ENCODE peak calls at places on chromosome 22, in four cellular contexts. One of them, this sample, is unnamed. For H3K4me1, the result is how much of the 10 kb centered on the place peaks cover.

GRCh38 chr22:28582806-28583205 is 96.8 kb downstream of the TTC28 start:
- DNase-seq in A549: no peak
- DNase-seq in MM.1S: no peak
- DNase-seq in body of pancreas: no peak
- DNase-seq in this sample: no peak

GRCh38 chr22:44127353-44127752 is 53.4 kb upstream of the PARVG start:
- DNase-seq in A549: no peak
- DNase-seq in MM.1S: no peak
- DNase-seq in body of pancreas: no peak
- DNase-seq in this sample: no peak

GRCh38 chr22:28795071-28795693 is 5.2 kb downstream of the XBP1 start:
- DNase-seq in MM.1S: no peak
- DNase-seq in A549: no peak
- DNase-seq in body of pancreas: no peak
- DNase-seq in this sample: no peak

GRCh38 chr22:29451863-29452262 is 13.5 kb downstream of the RFPL1 start:
- DNase-seq in A549: no peak
- DNase-seq in MM.1S: no peak
- DNase-seq in body of pancreas: no peak
- DNase-seq in this sample: no peak

GRCh38 chr22:37870273-37870672 is 21.1 kb downstream of the EIF3L start:
- DNase-seq in MM.1S: no peak
- DNase-seq in body of pancreas: no peak
- DNase-seq in A549: no peak
- DNase-seq in this sample: no peak

GRCh38 chr22:37567991-37568390 is 7.7 kb downstream of the CDC42EP1 start:
- DNase-seq in A549: no peak
- DNase-seq in MM.1S: no peak
- DNase-seq in body of pancreas: no peak
- DNase-seq in this sample: no peak

GRCh38 chr22:48253573-48253972 is 1491.1 kb downstream of the TBC1D22A start:
- DNase-seq in body of pancreas: no peak
- DNase-seq in MM.1S: no peak
- DNase-seq in A549: no peak
- DNase-seq in this sample: no peak

GRCh38 chr22:41603873-41604332 is 14.3 kb upstream of the PMM1 start:
- DNase-seq in A549: no peak
- DNase-seq in body of pancreas: no peak
- DNase-seq in MM.1S: peak
- DNase-seq in this sample: peak

GRCh38 chr22:40388231-40388630 is 17.8 kb downstream of the SGSM3 start:
- DNase-seq in MM.1S: no peak
- DNase-seq in body of pancreas: no peak
- DNase-seq in A549: no peak
- DNase-seq in this sample: no peak

GRCh38 chr22:40006641-40007040 is 11.9 kb downstream of the FAM83F start:
- DNase-seq in body of pancreas: no peak
- DNase-seq in MM.1S: no peak
- DNase-seq in A549: no peak
- DNase-seq in this sample: no peak

GRCh38 chr22:20926243-20926642 is 9.0 kb downstream of the CRKL start:
- DNase-seq in A549: no peak
- DNase-seq in body of pancreas: no peak
- DNase-seq in MM.1S: no peak
- DNase-seq in this sample: no peak

GRCh38 chr22:35349368-35349703 is 31.6 kb upstream of the HMOX1 start:
- DNase-seq in body of pancreas: no peak
- DNase-seq in A549: no peak
- DNase-seq in MM.1S: no peak
- DNase-seq in this sample: no peak

GRCh38 chr22:29998627-29999026 is 81.6 kb upstream of the HORMAD2 start:
- DNase-seq in A549: no peak
- DNase-seq in MM.1S: no peak
- DNase-seq in body of pancreas: no peak
- DNase-seq in this sample: no peak

GRCh38 chr22:29205598-29206371 is at the start of gene EMID1:
- DNase-seq in MM.1S: peak
- DNase-seq in A549: peak
- DNase-seq in body of pancreas: peak
- DNase-seq in this sample: no peak

GRCh38 chr22:41909290-41910049 is 5.4 kb downstream of the SHISA8 start:
- DNase-seq in A549: no peak
- DNase-seq in body of pancreas: no peak
- DNase-seq in MM.1S: no peak
- DNase-seq in this sample: no peak

GRCh38 chr22:27717094-27717493 is 84.5 kb downstream of the MN1 start:
- DNase-seq in A549: no peak
- DNase-seq in MM.1S: no peak
- DNase-seq in body of pancreas: no peak
- DNase-seq in this sample: no peak

GRCh38 chr22:20147286-20147988 is 3.4 kb downstream of the CCDC188 start:
- DNase-seq in A549: no peak
- DNase-seq in MM.1S: no peak
- DNase-seq in body of pancreas: no peak
- DNase-seq in this sample: no peak

GRCh38 chr22:36470994-36471331 is 10.5 kb downstream of the TXN2 start:
- DNase-seq in A549: no peak
- DNase-seq in body of pancreas: no peak
- DNase-seq in MM.1S: no peak
- DNase-seq in this sample: no peak

GRCh38 chr22:41447435-41448188 is 1.0 kb upstream of the TOB2 start:
- DNase-seq in body of pancreas: peak
- DNase-seq in A549: peak
- DNase-seq in MM.1S: peak
- DNase-seq in this sample: peak

GRCh38 chr22:36463783-36464184 is 17.7 kb downstream of the TXN2 start:
- DNase-seq in MM.1S: no peak
- DNase-seq in body of pancreas: no peak
- DNase-seq in A549: no peak
- DNase-seq in this sample: no peak

GRCh38 chr22:28450109-28450508 is 229.5 kb downstream of the TTC28 start:
- DNase-seq in MM.1S: no peak
- DNase-seq in body of pancreas: no peak
- DNase-seq in A549: no peak
- DNase-seq in this sample: no peak

DNA sequence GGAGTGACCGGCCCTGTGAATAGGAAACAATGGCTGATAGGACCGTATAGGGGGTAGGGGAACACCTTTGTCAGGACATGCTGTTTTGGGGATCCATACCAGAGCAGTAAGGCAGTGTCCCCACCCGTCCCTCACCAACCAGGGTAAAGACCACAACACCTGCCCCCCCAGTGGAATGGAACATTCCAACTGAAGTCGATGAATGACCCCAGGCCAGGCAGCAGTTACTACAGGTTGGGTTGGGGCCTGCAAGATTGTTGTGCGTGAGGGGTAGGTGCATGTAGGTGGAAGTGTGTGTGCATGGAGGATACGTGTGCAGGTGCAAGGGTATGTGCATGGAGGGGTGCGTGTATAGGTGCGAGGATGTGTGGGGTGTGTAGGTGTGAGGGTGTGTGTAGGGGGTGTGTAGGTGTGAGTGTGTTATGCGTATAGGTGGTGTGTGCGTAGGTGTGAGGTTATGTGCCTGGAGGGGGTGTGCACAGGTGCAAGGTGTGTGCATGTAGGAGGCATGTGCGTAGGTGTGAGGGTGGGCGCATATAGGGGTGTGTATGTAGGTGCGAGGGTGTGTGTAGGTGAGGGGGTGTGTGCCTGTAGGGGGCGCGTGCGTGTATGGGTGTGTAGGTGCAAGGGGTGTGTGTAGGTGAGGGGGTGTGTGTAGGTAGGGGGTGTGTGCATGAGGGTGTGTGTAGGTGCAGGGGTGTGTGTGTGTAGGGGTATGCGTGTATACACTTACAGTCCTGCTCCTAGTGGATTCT is 32.9 kb downstream of the PISD start:
- DNase-seq in body of pancreas: no peak
- DNase-seq in A549: no peak
- DNase-seq in MM.1S: no peak
- DNase-seq in this sample: no peak
- H3K4me3 ChIP-seq in body of pancreas: no peak
- H3K4me3 ChIP-seq in A549: peak
- H3K4me3 ChIP-seq in MM.1S: no peak
- H3K4me3 ChIP-seq in this sample: no peak

GRCh38 chr22:26580240-26580962 is 9.5 kb downstream of the TPST2 start:
- DNase-seq in A549: no peak
- DNase-seq in body of pancreas: no peak
- DNase-seq in MM.1S: no peak
- DNase-seq in this sample: no peak
- H3K4me1 ChIP-seq in A549: under half
- H3K4me1 ChIP-seq in body of pancreas: under half
- H3K4me1 ChIP-seq in MM.1S: under half
- H3K4me1 ChIP-seq in this sample: under half

DNA sequence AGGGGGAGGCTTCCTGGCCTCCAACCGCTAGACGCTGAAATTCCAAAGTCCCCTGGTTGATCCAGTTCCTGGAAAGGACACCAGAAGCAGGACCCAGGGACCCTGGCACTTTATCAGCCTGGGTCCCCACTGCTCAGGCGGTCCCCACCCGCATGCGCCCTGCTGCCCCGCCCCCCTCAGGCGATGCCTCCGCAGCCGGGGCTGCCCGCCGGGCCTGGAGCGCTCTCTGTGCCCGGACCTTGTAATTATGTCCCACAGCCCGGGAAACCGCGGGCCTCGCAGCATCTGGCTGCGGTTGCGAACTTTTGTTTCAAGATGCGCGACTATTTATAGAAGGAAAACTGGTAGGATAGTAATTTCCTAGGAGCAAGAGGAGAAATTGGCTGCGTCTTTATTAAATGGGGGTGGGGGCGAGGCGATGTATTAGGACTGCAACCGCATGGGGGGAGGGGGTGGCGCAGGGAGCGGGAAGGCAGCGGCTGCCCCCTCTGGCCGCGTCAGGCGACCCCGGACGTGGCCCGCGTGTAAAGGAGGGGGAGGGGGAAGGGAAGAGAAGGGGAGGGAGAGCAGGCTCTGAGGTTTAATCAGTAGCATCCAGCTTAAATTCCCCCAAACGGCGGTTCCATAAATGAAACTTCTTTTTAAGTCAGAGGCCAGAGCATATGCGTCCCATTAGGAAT is 6.1 kb downstream of the WNT7B start:
- DNase-seq in body of pancreas: no peak
- DNase-seq in A549: no peak
- DNase-seq in MM.1S: no peak
- DNase-seq in this sample: no peak
- H3K4me3 ChIP-seq in body of pancreas: no peak
- H3K4me3 ChIP-seq in A549: peak
- H3K4me3 ChIP-seq in MM.1S: no peak
- H3K4me3 ChIP-seq in this sample: no peak

GRCh38 chr22:33894515-33894914 is 25.8 kb downstream of the LARGE1 start:
- DNase-seq in body of pancreas: peak
- DNase-seq in A549: peak
- DNase-seq in MM.1S: no peak
- DNase-seq in this sample: no peak
- H3K4me1 ChIP-seq in body of pancreas: under half
- H3K4me1 ChIP-seq in A549: under half
- H3K4me1 ChIP-seq in MM.1S: under half
- H3K4me1 ChIP-seq in this sample: under half

GRCh38 chr22:46946383-46946965 is 184.0 kb downstream of the TBC1D22A start:
- DNase-seq in body of pancreas: no peak
- DNase-seq in MM.1S: no peak
- DNase-seq in A549: no peak
- DNase-seq in this sample: no peak

GRCh38 chr22:46945481-46945880 is 183.0 kb downstream of the TBC1D22A start:
- DNase-seq in A549: no peak
- DNase-seq in body of pancreas: no peak
- DNase-seq in MM.1S: no peak
- DNase-seq in this sample: no peak

GRCh38 chr22:46947516-46948260 is 185.2 kb downstream of the TBC1D22A start:
- DNase-seq in body of pancreas: no peak
- DNase-seq in A549: no peak
- DNase-seq in MM.1S: no peak
- DNase-seq in this sample: no peak

GRCh38 chr22:46941958-46942815 is 179.7 kb downstream of the TBC1D22A start:
- DNase-seq in body of pancreas: no peak
- DNase-seq in A549: no peak
- DNase-seq in MM.1S: no peak
- DNase-seq in this sample: no peak

DNA sequence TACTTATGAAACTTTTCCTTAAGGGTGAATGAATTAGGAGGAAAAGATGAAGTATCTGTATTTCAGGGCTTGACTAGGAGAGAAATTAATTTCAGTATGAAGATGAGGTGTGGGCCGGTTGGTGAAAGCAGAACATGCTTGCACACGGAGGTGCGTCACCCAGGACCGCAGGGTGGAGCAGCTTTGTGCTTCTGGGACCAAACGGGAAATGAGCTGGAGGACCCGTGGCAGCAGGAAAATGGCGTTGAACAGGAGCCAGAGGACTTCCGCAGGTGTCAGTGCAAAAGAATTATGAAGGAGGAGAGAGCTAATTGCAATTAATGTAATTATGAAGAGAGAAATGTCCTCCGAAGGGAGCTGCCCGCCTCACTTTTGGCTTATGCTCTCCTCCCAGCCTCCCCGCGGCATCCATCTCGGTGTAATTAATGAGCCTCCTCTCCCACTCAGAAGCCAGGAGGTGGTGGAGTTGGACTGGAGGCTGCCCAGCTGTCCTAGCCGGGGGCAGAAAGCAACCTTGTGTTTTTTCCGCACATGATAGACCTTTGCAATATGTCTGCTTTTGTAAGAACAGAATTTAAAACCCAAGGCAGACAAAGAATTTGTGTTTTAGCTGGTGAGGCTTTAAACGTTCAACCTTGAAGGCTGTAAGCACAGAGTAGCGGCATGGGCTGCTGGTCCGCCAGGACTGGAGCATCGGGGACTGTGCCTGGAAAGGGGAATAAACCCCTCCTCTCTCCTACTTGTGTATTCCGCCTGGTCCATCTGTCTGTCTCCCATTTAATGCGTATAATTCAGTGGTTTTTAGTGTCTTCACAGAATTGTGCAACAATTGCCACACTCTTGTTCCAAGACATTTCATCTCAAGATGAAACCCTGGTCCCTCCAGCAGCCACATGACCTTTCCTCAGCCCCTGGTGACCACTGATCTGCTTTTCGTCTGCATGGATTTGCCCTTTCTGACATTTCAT is 180.7 kb downstream of the TBC1D22A start:
- DNase-seq in A549: no peak
- DNase-seq in MM.1S: no peak
- DNase-seq in body of pancreas: no peak
- DNase-seq in this sample: no peak
- H3K4me3 ChIP-seq in A549: no peak
- H3K4me3 ChIP-seq in MM.1S: no peak
- H3K4me3 ChIP-seq in body of pancreas: no peak
- H3K4me3 ChIP-seq in this sample: no peak

GRCh38 chr22:50318698-50319411 is 8.0 kb downstream of the DENND6B start:
- DNase-seq in MM.1S: no peak
- DNase-seq in A549: no peak
- DNase-seq in body of pancreas: no peak
- DNase-seq in this sample: no peak
- H3K4me1 ChIP-seq in MM.1S: under half
- H3K4me1 ChIP-seq in A549: under half
- H3K4me1 ChIP-seq in body of pancreas: under half
- H3K4me1 ChIP-seq in this sample: under half

GRCh38 chr22:42994917-42995562 is 19.9 kb downstream of the PACSIN2 start:
- DNase-seq in A549: peak
- DNase-seq in MM.1S: no peak
- DNase-seq in body of pancreas: peak
- DNase-seq in this sample: no peak
- H3K4me3 ChIP-seq in A549: peak
- H3K4me3 ChIP-seq in MM.1S: no peak
- H3K4me3 ChIP-seq in body of pancreas: no peak
- H3K4me3 ChIP-seq in this sample: no peak